ENCODE peak calls at places on chromosomes 3 and 15, in seven cellular contexts. One of them, this sample, is unnamed.

GRCh38 chr3:112829031-112829430 is 17.6 kb downstream of the CD200R1L start:
- DNase-seq in PC-3: no peak
- DNase-seq in RWPE2: no peak
- DNase-seq in hepatocyte: no peak
- DNase-seq in uterus: no peak
- DNase-seq in A549: no peak
- DNase-seq in naive thymus-derived CD4-positive, alpha-beta T cell: no peak
- DNase-seq in this sample: no peak

GRCh38 chr15:58748787-58749531 is 548 bp downstream of the ADAM10 start:
- DNase-seq in PC-3: peak; percentile 12
- DNase-seq in RWPE2: no peak
- DNase-seq in hepatocyte: peak; percentile 78
- DNase-seq in uterus: peak; percentile 41
- DNase-seq in A549: peak; percentile 52
- DNase-seq in naive thymus-derived CD4-positive, alpha-beta T cell: peak; percentile 54
- DNase-seq in this sample: peak; percentile 14

GRCh38 chr3:45628746-45629145 is 34.2 kb downstream of the LIMD1 start:
- DNase-seq in PC-3: no peak
- DNase-seq in RWPE2: no peak
- DNase-seq in hepatocyte: peak; percentile 50
- DNase-seq in uterus: no peak
- DNase-seq in A549: no peak
- DNase-seq in naive thymus-derived CD4-positive, alpha-beta T cell: no peak
- DNase-seq in this sample: no peak

GRCh38 chr3:57227930-57228733 is 603 bp downstream of the APPL1 start:
- DNase-seq in PC-3: peak; percentile 51
- DNase-seq in RWPE2: no peak
- DNase-seq in hepatocyte: peak; percentile 70
- DNase-seq in uterus: peak; percentile 33
- DNase-seq in A549: peak; percentile 26
- DNase-seq in naive thymus-derived CD4-positive, alpha-beta T cell: peak; percentile 44
- DNase-seq in this sample: peak; percentile 60

GRCh38 chr3:43960448-43960840 is 269.7 kb downstream of the ABHD5 start:
- DNase-seq in PC-3: peak; percentile 15
- DNase-seq in RWPE2: no peak
- DNase-seq in hepatocyte: peak; percentile 36
- DNase-seq in uterus: no peak
- DNase-seq in A549: peak; percentile 5
- DNase-seq in naive thymus-derived CD4-positive, alpha-beta T cell: no peak
- DNase-seq in this sample: no peak

GRCh38 chr15:74434260-74434915 is 630 bp upstream of the SEMA7A start:
- DNase-seq in PC-3: no peak
- DNase-seq in RWPE2: no peak
- DNase-seq in hepatocyte: no peak
- DNase-seq in uterus: no peak
- DNase-seq in A549: no peak
- DNase-seq in naive thymus-derived CD4-positive, alpha-beta T cell: no peak
- DNase-seq in this sample: no peak

GRCh38 chr3:153061938-153062528 is 100.0 kb upstream of the RAP2B start:
- DNase-seq in PC-3: no peak
- DNase-seq in RWPE2: no peak
- DNase-seq in hepatocyte: no peak
- DNase-seq in uterus: no peak
- DNase-seq in A549: no peak
- DNase-seq in naive thymus-derived CD4-positive, alpha-beta T cell: no peak
- DNase-seq in this sample: no peak

GRCh38 chr3:190306513-190307163 is 15.6 kb downstream of the CLDN1 start:
- DNase-seq in PC-3: peak; percentile 66
- DNase-seq in RWPE2: no peak
- DNase-seq in hepatocyte: peak; percentile 64
- DNase-seq in uterus: peak; percentile 82
- DNase-seq in A549: peak; percentile 52
- DNase-seq in naive thymus-derived CD4-positive, alpha-beta T cell: no peak
- DNase-seq in this sample: no peak

GRCh38 chr3:141373768-141374526 is 5.6 kb downstream of the ZBTB38 start:
- DNase-seq in PC-3: no peak
- DNase-seq in RWPE2: no peak
- DNase-seq in hepatocyte: no peak
- DNase-seq in uterus: no peak
- DNase-seq in A549: peak; percentile 31
- DNase-seq in naive thymus-derived CD4-positive, alpha-beta T cell: no peak
- DNase-seq in this sample: no peak

GRCh38 chr15:68503213-68503612 is 71.2 kb upstream of the ITGA11 start:
- DNase-seq in PC-3: no peak
- DNase-seq in RWPE2: no peak
- DNase-seq in hepatocyte: no peak
- DNase-seq in uterus: peak; percentile 10
- DNase-seq in A549: no peak
- DNase-seq in naive thymus-derived CD4-positive, alpha-beta T cell: peak; percentile 9
- DNase-seq in this sample: no peak

GRCh38 chr15:99126195-99126594 is 21.3 kb downstream of the SYNM start:
- DNase-seq in PC-3: no peak
- DNase-seq in RWPE2: no peak
- DNase-seq in hepatocyte: no peak
- DNase-seq in uterus: no peak
- DNase-seq in A549: no peak
- DNase-seq in naive thymus-derived CD4-positive, alpha-beta T cell: no peak
- DNase-seq in this sample: no peak
- H3K27ac ChIP-seq in PC-3: no peak overlapping the region
- H3K27ac ChIP-seq in RWPE2: no peak overlapping the region
- H3K27ac ChIP-seq in hepatocyte: no peak overlapping the region
- H3K27ac ChIP-seq in uterus: no peak overlapping the region
- H3K27ac ChIP-seq in A549: peak overlapping the region; percentile 91
- H3K27ac ChIP-seq in naive thymus-derived CD4-positive, alpha-beta T cell: no peak overlapping the region
- H3K27ac ChIP-seq in this sample: no peak overlapping the region

GRCh38 chr3:52841211-52841980 is 6.6 kb upstream of the MUSTN1 start:
- DNase-seq in PC-3: no peak
- DNase-seq in RWPE2: no peak
- DNase-seq in hepatocyte: no peak
- DNase-seq in uterus: no peak
- DNase-seq in A549: no peak
- DNase-seq in naive thymus-derived CD4-positive, alpha-beta T cell: no peak
- DNase-seq in this sample: no peak

GRCh38 chr3:52838561-52839267 is 3.9 kb upstream of the MUSTN1 start:
- DNase-seq in PC-3: no peak
- DNase-seq in RWPE2: no peak
- DNase-seq in hepatocyte: no peak
- DNase-seq in uterus: no peak
- DNase-seq in A549: no peak
- DNase-seq in naive thymus-derived CD4-positive, alpha-beta T cell: no peak
- DNase-seq in this sample: no peak

GRCh38 chr3:52839268-52839575 is 4.4 kb upstream of the MUSTN1 start:
- DNase-seq in PC-3: no peak
- DNase-seq in RWPE2: no peak
- DNase-seq in hepatocyte: no peak
- DNase-seq in uterus: no peak
- DNase-seq in A549: no peak
- DNase-seq in naive thymus-derived CD4-positive, alpha-beta T cell: no peak
- DNase-seq in this sample: no peak

GRCh38 chr3:52841981-52842340 is 7.1 kb upstream of the MUSTN1 start:
- DNase-seq in PC-3: no peak
- DNase-seq in RWPE2: no peak
- DNase-seq in hepatocyte: no peak
- DNase-seq in uterus: no peak
- DNase-seq in A549: no peak
- DNase-seq in naive thymus-derived CD4-positive, alpha-beta T cell: no peak
- DNase-seq in this sample: no peak

GRCh38 chr3:52839892-52840545 is 5.2 kb upstream of the MUSTN1 start:
- DNase-seq in PC-3: peak; percentile 22
- DNase-seq in RWPE2: no peak
- DNase-seq in hepatocyte: no peak
- DNase-seq in uterus: no peak
- DNase-seq in A549: no peak
- DNase-seq in naive thymus-derived CD4-positive, alpha-beta T cell: no peak
- DNase-seq in this sample: no peak
- H3K4me1 ChIP-seq in PC-3: no peaks in the 10 kb centered on the region
- H3K4me1 ChIP-seq in RWPE2: no peaks in the 10 kb centered on the region
- H3K4me1 ChIP-seq in hepatocyte: peaks cover 5% of the 10 kb centered on the region
- H3K4me1 ChIP-seq in uterus: no peaks in the 10 kb centered on the region
- H3K4me1 ChIP-seq in A549: no peaks in the 10 kb centered on the region
- H3K4me1 ChIP-seq in naive thymus-derived CD4-positive, alpha-beta T cell: peaks cover 22% of the 10 kb centered on the region
- H3K4me1 ChIP-seq in this sample: peaks cover 24% of the 10 kb centered on the region

GRCh38 chr15:52102468-52102867 is 10.1 kb downstream of the BCL2L10 start:
- DNase-seq in PC-3: peak; percentile 20
- DNase-seq in RWPE2: no peak
- DNase-seq in hepatocyte: no peak
- DNase-seq in uterus: peak; percentile 40
- DNase-seq in A549: peak; percentile 67
- DNase-seq in naive thymus-derived CD4-positive, alpha-beta T cell: no peak
- DNase-seq in this sample: no peak

GRCh38 chr15:52105856-52106255 is 6.7 kb downstream of the BCL2L10 start:
- DNase-seq in PC-3: no peak
- DNase-seq in RWPE2: no peak
- DNase-seq in hepatocyte: no peak
- DNase-seq in uterus: no peak
- DNase-seq in A549: no peak
- DNase-seq in naive thymus-derived CD4-positive, alpha-beta T cell: no peak
- DNase-seq in this sample: no peak

GRCh38 chr15:52101542-52102340 is 10.8 kb downstream of the BCL2L10 start:
- DNase-seq in PC-3: no peak
- DNase-seq in RWPE2: no peak
- DNase-seq in hepatocyte: no peak
- DNase-seq in uterus: no peak
- DNase-seq in A549: no peak
- DNase-seq in naive thymus-derived CD4-positive, alpha-beta T cell: no peak
- DNase-seq in this sample: no peak

GRCh38 chr15:52104532-52105004 is 8.0 kb downstream of the BCL2L10 start:
- DNase-seq in PC-3: no peak
- DNase-seq in RWPE2: no peak
- DNase-seq in hepatocyte: no peak
- DNase-seq in uterus: no peak
- DNase-seq in A549: no peak
- DNase-seq in naive thymus-derived CD4-positive, alpha-beta T cell: no peak
- DNase-seq in this sample: no peak

GRCh38 chr15:52103217-52104207 is 9.1 kb downstream of the BCL2L10 start:
- DNase-seq in PC-3: peak; percentile 87
- DNase-seq in RWPE2: peak; percentile 89
- DNase-seq in hepatocyte: peak; percentile 76
- DNase-seq in uterus: peak; percentile 93
- DNase-seq in A549: peak; percentile 79
- DNase-seq in naive thymus-derived CD4-positive, alpha-beta T cell: no peak
- DNase-seq in this sample: no peak
- H3K27ac ChIP-seq in PC-3: peak overlapping the region; percentile 96
- H3K27ac ChIP-seq in RWPE2: peak overlapping the region; percentile 67
- H3K27ac ChIP-seq in hepatocyte: peak overlapping the region; percentile 42
- H3K27ac ChIP-seq in uterus: peak overlapping the region; percentile 60
- H3K27ac ChIP-seq in A549: no peak overlapping the region
- H3K27ac ChIP-seq in naive thymus-derived CD4-positive, alpha-beta T cell: no peak overlapping the region
- H3K27ac ChIP-seq in this sample: no peak overlapping the region

GRCh38 chr3:120077726-120078125 is 16.5 kb downstream of the GSK3B start:
- DNase-seq in PC-3: no peak
- DNase-seq in RWPE2: no peak
- DNase-seq in hepatocyte: no peak
- DNase-seq in uterus: no peak
- DNase-seq in A549: no peak
- DNase-seq in naive thymus-derived CD4-positive, alpha-beta T cell: no peak
- DNase-seq in this sample: no peak

GRCh38 chr3:120081719-120082118 is 12.5 kb downstream of the GSK3B start:
- DNase-seq in PC-3: no peak
- DNase-seq in RWPE2: no peak
- DNase-seq in hepatocyte: no peak
- DNase-seq in uterus: no peak
- DNase-seq in A549: no peak
- DNase-seq in naive thymus-derived CD4-positive, alpha-beta T cell: no peak
- DNase-seq in this sample: no peak

GRCh38 chr3:120080836-120081235 is 13.4 kb downstream of the GSK3B start:
- DNase-seq in PC-3: no peak
- DNase-seq in RWPE2: no peak
- DNase-seq in hepatocyte: no peak
- DNase-seq in uterus: no peak
- DNase-seq in A549: no peak
- DNase-seq in naive thymus-derived CD4-positive, alpha-beta T cell: no peak
- DNase-seq in this sample: no peak
- H3K4me1 ChIP-seq in PC-3: no peaks in the 10 kb centered on the region
- H3K4me1 ChIP-seq in RWPE2: peaks cover 21% of the 10 kb centered on the region
- H3K4me1 ChIP-seq in hepatocyte: no peaks in the 10 kb centered on the region
- H3K4me1 ChIP-seq in uterus: no peaks in the 10 kb centered on the region
- H3K4me1 ChIP-seq in A549: peaks cover 4% of the 10 kb centered on the region
- H3K4me1 ChIP-seq in naive thymus-derived CD4-positive, alpha-beta T cell: peaks cover 8% of the 10 kb centered on the region
- H3K4me1 ChIP-seq in this sample: peaks cover 20% of the 10 kb centered on the region

DNA sequence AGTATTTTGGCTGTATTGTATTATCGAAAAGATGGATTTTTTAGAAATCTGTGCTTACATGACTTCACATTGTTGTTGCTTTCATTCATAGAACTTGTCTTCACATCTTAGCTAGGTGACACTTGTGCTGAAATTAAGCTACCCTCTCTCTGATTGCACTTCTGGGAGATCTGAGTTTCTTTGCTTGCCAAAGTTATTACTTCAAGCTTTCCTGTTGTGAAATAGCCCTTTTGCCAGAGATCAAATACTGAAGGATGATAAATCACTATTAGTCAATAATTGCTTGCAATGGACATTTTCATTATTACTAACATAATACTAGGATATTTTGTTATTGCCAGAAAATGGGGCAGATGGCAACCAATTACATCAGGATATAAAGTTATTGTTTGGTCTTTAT is 34.7 kb downstream of the PIK3CA start:
- DNase-seq in PC-3: no peak
- DNase-seq in RWPE2: no peak
- DNase-seq in hepatocyte: no peak
- DNase-seq in uterus: no peak
- DNase-seq in A549: no peak
- DNase-seq in naive thymus-derived CD4-positive, alpha-beta T cell: no peak
- DNase-seq in this sample: no peak
- H3K27ac ChIP-seq in PC-3: no peak overlapping the region
- H3K27ac ChIP-seq in RWPE2: no peak overlapping the region
- H3K27ac ChIP-seq in hepatocyte: no peak overlapping the region
- H3K27ac ChIP-seq in uterus: peak overlapping the region; percentile 72
- H3K27ac ChIP-seq in A549: no peak overlapping the region
- H3K27ac ChIP-seq in naive thymus-derived CD4-positive, alpha-beta T cell: no peak overlapping the region
- H3K27ac ChIP-seq in this sample: no peak overlapping the region

This sample was measured in CD8-positive, alpha-beta memory T cell.